ENCODE peak calls at places on chromosomes 16 and 17, in six cellular contexts. One of them, this sample, is unnamed.

GRCh38 chr16:1972490-1972877 is 631 bp downstream of the TBL3 start:
- DNase-seq in endothelial cell: no peak
- DNase-seq in brain microvascular endothelial cell: no peak
- DNase-seq in AG10803: no peak
- DNase-seq in HL-60: no peak
- DNase-seq in coronary artery: no peak
- DNase-seq in this sample: no peak

GRCh38 chr16:75494696-75495601 is at the start of gene CHST6:
- DNase-seq in HL-60: no peak
- DNase-seq in AG10803: no peak
- DNase-seq in endothelial cell: peak; percentile 59
- DNase-seq in brain microvascular endothelial cell: peak; percentile 7
- DNase-seq in coronary artery: no peak
- DNase-seq in this sample: peak; percentile 38

GRCh38 chr17:82793974-82794620 is 42.2 kb downstream of the TBCD start:
- DNase-seq in brain microvascular endothelial cell: no peak
- DNase-seq in coronary artery: no peak
- DNase-seq in AG10803: peak; percentile 53
- DNase-seq in endothelial cell: no peak
- DNase-seq in HL-60: no peak
- DNase-seq in this sample: no peak

GRCh38 chr16:21673469-21673868 is 9.7 kb downstream of the OTOA start:
- DNase-seq in AG10803: no peak
- DNase-seq in endothelial cell: no peak
- DNase-seq in brain microvascular endothelial cell: no peak
- DNase-seq in coronary artery: no peak
- DNase-seq in HL-60: no peak
- DNase-seq in this sample: no peak

GRCh38 chr17:10123093-10123492 is 75.3 kb downstream of the GAS7 start:
- DNase-seq in HL-60: no peak
- DNase-seq in brain microvascular endothelial cell: no peak
- DNase-seq in AG10803: no peak
- DNase-seq in endothelial cell: no peak
- DNase-seq in coronary artery: no peak
- DNase-seq in this sample: no peak

GRCh38 chr16:67931712-67932461 is at the start of gene CTRL:
- DNase-seq in HL-60: no peak
- DNase-seq in coronary artery: no peak
- DNase-seq in AG10803: no peak
- DNase-seq in brain microvascular endothelial cell: no peak
- DNase-seq in endothelial cell: no peak
- DNase-seq in this sample: no peak

GRCh38 chr16:19696312-19696711 is 21.7 kb downstream of the KNOP1 start:
- DNase-seq in endothelial cell: no peak
- DNase-seq in brain microvascular endothelial cell: peak; percentile 92
- DNase-seq in AG10803: peak; percentile 97
- DNase-seq in coronary artery: no peak
- DNase-seq in HL-60: peak; percentile 5
- DNase-seq in this sample: no peak

GRCh38 chr17:2964831-2965230 is 98.6 kb downstream of the OR1D5 start:
- DNase-seq in endothelial cell: no peak
- DNase-seq in AG10803: no peak
- DNase-seq in brain microvascular endothelial cell: no peak
- DNase-seq in coronary artery: no peak
- DNase-seq in HL-60: no peak
- DNase-seq in this sample: no peak

GRCh38 chr16:54160939-54161897 is 125.4 kb downstream of the IRX3 start:
- DNase-seq in endothelial cell: no peak
- DNase-seq in brain microvascular endothelial cell: no peak
- DNase-seq in HL-60: no peak
- DNase-seq in coronary artery: no peak
- DNase-seq in AG10803: no peak
- DNase-seq in this sample: no peak

GRCh38 chr16:27208081-27208692 is 4.9 kb downstream of the KDM8 start:
- DNase-seq in brain microvascular endothelial cell: no peak
- DNase-seq in coronary artery: no peak
- DNase-seq in endothelial cell: no peak
- DNase-seq in AG10803: no peak
- DNase-seq in HL-60: no peak
- DNase-seq in this sample: no peak

GRCh38 chr17:78494189-78494960 is 82.8 kb downstream of the DNAH17 start:
- DNase-seq in coronary artery: no peak
- DNase-seq in brain microvascular endothelial cell: no peak
- DNase-seq in HL-60: no peak
- DNase-seq in AG10803: no peak
- DNase-seq in endothelial cell: no peak
- DNase-seq in this sample: no peak

GRCh38 chr16:89054261-89054661 is 39.4 kb upstream of the ACSF3 start:
- DNase-seq in HL-60: no peak
- DNase-seq in brain microvascular endothelial cell: no peak
- DNase-seq in AG10803: no peak
- DNase-seq in coronary artery: no peak
- DNase-seq in endothelial cell: no peak
- DNase-seq in this sample: no peak

GRCh38 chr17:17685775-17686291 is 4.6 kb downstream of the RAI1 start:
- DNase-seq in brain microvascular endothelial cell: peak; percentile 79
- DNase-seq in endothelial cell: no peak
- DNase-seq in AG10803: peak; percentile 79
- DNase-seq in coronary artery: no peak
- DNase-seq in HL-60: no peak
- DNase-seq in this sample: no peak

GRCh38 chr16:29694384-29695195 is 15.6 kb downstream of the QPRT start:
- DNase-seq in AG10803: no peak
- DNase-seq in coronary artery: no peak
- DNase-seq in endothelial cell: no peak
- DNase-seq in brain microvascular endothelial cell: no peak
- DNase-seq in HL-60: no peak
- DNase-seq in this sample: no peak

GRCh38 chr17:2412561-2413021 is 11.7 kb upstream of the MNT start:
- DNase-seq in coronary artery: no peak
- DNase-seq in AG10803: peak; percentile 75
- DNase-seq in brain microvascular endothelial cell: no peak
- DNase-seq in endothelial cell: peak; percentile 29
- DNase-seq in HL-60: no peak
- DNase-seq in this sample: peak; percentile 41

GRCh38 chr16:71537643-71538042 is 11.4 kb downstream of the CHST4 start:
- DNase-seq in AG10803: peak; percentile 39
- DNase-seq in HL-60: peak; percentile 23
- DNase-seq in coronary artery: no peak
- DNase-seq in endothelial cell: peak; percentile 61
- DNase-seq in brain microvascular endothelial cell: peak; percentile 38
- DNase-seq in this sample: peak; percentile 54
- TF ChIP-seq CTCF in AG10803: peak; percentile 78
- TF ChIP-seq CTCF in HL-60: peak; percentile 55
- TF ChIP-seq CTCF in coronary artery: no peak
- TF ChIP-seq CTCF in endothelial cell: peak; percentile 63
- TF ChIP-seq CTCF in brain microvascular endothelial cell: peak; percentile 80
- TF ChIP-seq CTCF in this sample: peak; percentile 43

GRCh38 chr17:37718383-37719048 is 26.3 kb downstream of the HNF1B start:
- DNase-seq in AG10803: no peak
- DNase-seq in HL-60: no peak
- DNase-seq in brain microvascular endothelial cell: no peak
- DNase-seq in endothelial cell: no peak
- DNase-seq in coronary artery: no peak
- DNase-seq in this sample: no peak

GRCh38 chr17:37713624-37714023 is 31.2 kb downstream of the HNF1B start:
- DNase-seq in HL-60: no peak
- DNase-seq in brain microvascular endothelial cell: no peak
- DNase-seq in endothelial cell: no peak
- DNase-seq in coronary artery: no peak
- DNase-seq in AG10803: no peak
- DNase-seq in this sample: no peak

GRCh38 chr17:37713028-37713431 is 31.8 kb downstream of the HNF1B start:
- DNase-seq in endothelial cell: no peak
- DNase-seq in coronary artery: no peak
- DNase-seq in brain microvascular endothelial cell: no peak
- DNase-seq in AG10803: no peak
- DNase-seq in HL-60: no peak
- DNase-seq in this sample: no peak

GRCh38 chr17:37717627-37718382 is 27.1 kb downstream of the HNF1B start:
- DNase-seq in coronary artery: no peak
- DNase-seq in HL-60: no peak
- DNase-seq in endothelial cell: no peak
- DNase-seq in brain microvascular endothelial cell: no peak
- DNase-seq in AG10803: peak; percentile 67
- DNase-seq in this sample: no peak

DNA sequence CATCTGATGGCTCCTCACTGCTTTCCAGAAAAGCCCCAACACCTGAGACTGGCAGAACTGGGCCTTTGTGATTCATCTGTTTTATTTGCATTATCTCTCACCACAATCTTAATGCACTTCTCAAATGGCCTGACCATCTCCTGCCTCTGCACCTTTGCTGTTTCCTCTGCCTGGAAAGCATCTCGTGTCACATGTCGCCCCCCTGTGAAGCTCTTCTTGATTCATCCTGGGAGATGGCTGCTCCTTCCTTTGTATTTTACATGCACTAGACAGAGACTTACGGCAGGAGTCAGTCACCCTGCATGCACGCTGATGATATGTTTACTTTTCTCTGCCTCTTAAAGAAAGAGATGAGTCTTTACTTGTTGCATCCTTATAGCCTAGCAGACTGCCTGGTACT is 30.0 kb downstream of the HNF1B start:
- DNase-seq in HL-60: no peak
- DNase-seq in AG10803: no peak
- DNase-seq in brain microvascular endothelial cell: peak; percentile 36
- DNase-seq in coronary artery: no peak
- DNase-seq in endothelial cell: no peak
- DNase-seq in this sample: no peak
- TF ChIP-seq CTCF in HL-60: no peak
- TF ChIP-seq CTCF in AG10803: no peak
- TF ChIP-seq CTCF in brain microvascular endothelial cell: peak; percentile 23
- TF ChIP-seq CTCF in coronary artery: no peak
- TF ChIP-seq CTCF in endothelial cell: no peak
- TF ChIP-seq CTCF in this sample: no peak

GRCh38 chr16:79647586-79647985 is 47.0 kb upstream of the MAF start:
- DNase-seq in HL-60: no peak
- DNase-seq in AG10803: no peak
- DNase-seq in coronary artery: no peak
- DNase-seq in brain microvascular endothelial cell: no peak
- DNase-seq in endothelial cell: no peak
- DNase-seq in this sample: no peak
- TF ChIP-seq CTCF in HL-60: no peak
- TF ChIP-seq CTCF in AG10803: no peak
- TF ChIP-seq CTCF in coronary artery: no peak
- TF ChIP-seq CTCF in brain microvascular endothelial cell: no peak
- TF ChIP-seq CTCF in endothelial cell: no peak
- TF ChIP-seq CTCF in this sample: no peak

GRCh38 chr16:66511615-66512500 is 38.1 kb downstream of the TK2 start:
- DNase-seq in coronary artery: peak; percentile 76
- DNase-seq in brain microvascular endothelial cell: peak; percentile 59
- DNase-seq in AG10803: peak; percentile 86
- DNase-seq in endothelial cell: no peak
- DNase-seq in HL-60: no peak
- DNase-seq in this sample: peak; percentile 69
- TF ChIP-seq CTCF in coronary artery: no peak
- TF ChIP-seq CTCF in brain microvascular endothelial cell: peak; percentile 26
- TF ChIP-seq CTCF in AG10803: peak; percentile 19
- TF ChIP-seq CTCF in endothelial cell: no peak
- TF ChIP-seq CTCF in HL-60: no peak
- TF ChIP-seq CTCF in this sample: no peak

GRCh38 chr17:6632530-6632929 is 8.0 kb downstream of the KIAA0753 start:
- DNase-seq in coronary artery: no peak
- DNase-seq in brain microvascular endothelial cell: no peak
- DNase-seq in AG10803: no peak
- DNase-seq in HL-60: no peak
- DNase-seq in endothelial cell: no peak
- DNase-seq in this sample: no peak

GRCh38 chr17:6626616-6627015 is 13.9 kb downstream of the KIAA0753 start:
- DNase-seq in endothelial cell: no peak
- DNase-seq in brain microvascular endothelial cell: no peak
- DNase-seq in coronary artery: no peak
- DNase-seq in AG10803: no peak
- DNase-seq in HL-60: no peak
- DNase-seq in this sample: no peak

GRCh38 chr17:6630390-6630789 is 10.1 kb downstream of the KIAA0753 start:
- DNase-seq in endothelial cell: no peak
- DNase-seq in HL-60: no peak
- DNase-seq in AG10803: no peak
- DNase-seq in brain microvascular endothelial cell: no peak
- DNase-seq in coronary artery: no peak
- DNase-seq in this sample: no peak

GRCh38 chr17:6623941-6624340 is 16.6 kb downstream of the KIAA0753 start:
- DNase-seq in coronary artery: no peak
- DNase-seq in HL-60: no peak
- DNase-seq in AG10803: no peak
- DNase-seq in endothelial cell: no peak
- DNase-seq in brain microvascular endothelial cell: no peak
- DNase-seq in this sample: no peak

GRCh38 chr17:6627019-6627418 is 13.5 kb downstream of the KIAA0753 start:
- DNase-seq in coronary artery: no peak
- DNase-seq in endothelial cell: no peak
- DNase-seq in HL-60: no peak
- DNase-seq in AG10803: peak; percentile 21
- DNase-seq in brain microvascular endothelial cell: no peak
- DNase-seq in this sample: no peak
- TF ChIP-seq CTCF in coronary artery: no peak
- TF ChIP-seq CTCF in endothelial cell: no peak
- TF ChIP-seq CTCF in HL-60: no peak
- TF ChIP-seq CTCF in AG10803: no peak
- TF ChIP-seq CTCF in brain microvascular endothelial cell: no peak
- TF ChIP-seq CTCF in this sample: no peak

DNA sequence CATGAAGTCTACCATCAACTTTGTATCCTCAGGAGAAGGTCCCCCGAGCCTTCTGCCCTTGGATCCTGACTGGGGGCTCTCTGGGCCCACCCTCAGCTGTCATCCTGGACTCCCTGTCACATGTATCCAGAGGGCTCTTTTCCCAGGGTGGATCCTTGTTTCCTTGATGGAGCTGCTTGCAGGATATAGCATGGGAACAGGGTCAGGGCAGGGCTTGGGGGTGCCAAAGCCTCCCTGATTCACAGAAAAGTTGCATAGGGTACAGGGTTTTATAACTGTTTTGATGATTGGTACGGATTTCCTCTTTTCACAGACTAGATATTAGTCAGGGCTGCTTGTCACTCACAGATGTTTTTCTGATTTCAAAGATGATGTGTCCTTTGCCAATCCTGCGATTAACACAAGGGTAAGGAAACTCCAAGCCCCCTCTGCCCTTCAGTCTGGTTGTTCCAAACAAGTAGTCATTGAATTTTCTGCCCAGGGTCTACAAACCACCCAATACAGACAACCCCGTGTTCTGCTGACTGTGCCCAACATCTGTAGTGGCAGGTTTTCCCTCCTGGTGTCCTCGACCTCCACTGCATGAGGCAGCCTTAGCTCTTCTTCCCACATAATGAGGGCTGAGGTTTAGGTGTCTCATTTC is 20.6 kb upstream of the SLC35G3 start:
- DNase-seq in AG10803: no peak
- DNase-seq in coronary artery: no peak
- DNase-seq in HL-60: no peak
- DNase-seq in brain microvascular endothelial cell: no peak
- DNase-seq in endothelial cell: no peak
- DNase-seq in this sample: no peak
- TF ChIP-seq CTCF in AG10803: no peak
- TF ChIP-seq CTCF in coronary artery: no peak
- TF ChIP-seq CTCF in HL-60: no peak
- TF ChIP-seq CTCF in brain microvascular endothelial cell: no peak
- TF ChIP-seq CTCF in endothelial cell: no peak
- TF ChIP-seq CTCF in this sample: no peak